ENCODE peak calls at places on chromosomes 7 and 10, in five cellular contexts. X is fibroblast of lung, J is PC-3, T is brain microvascular endothelial cell, C is neuronal stem cell. V is an unnamed sample.

GRCh38 chr7:36723951-36724664 is at the start of gene AOAH:
- DNase-seq in X (no peak), J (no peak), T (no peak), C (no peak), V (no peak)

GRCh38 chr7:142535123-142535779 is 214.0 kb upstream of the PRSS1 start:
- DNase-seq in X (peak), J (peak), T (peak), C (peak), V (peak)

GRCh38 chr10:10657139-10657760 is 360.4 kb upstream of the CELF2 start:
- DNase-seq in X (no peak), J (no peak), T (no peak), C (no peak), V (no peak)

GRCh38 chr7:74305987-74306736 is 17.0 kb downstream of the CLIP2 start:
- DNase-seq in X (no peak), J (no peak), T (no peak), C (no peak), V (no peak)

GRCh38 chr7:159093351-159093971 is 51.2 kb downstream of the VIPR2 start:
- DNase-seq in X (no peak), J (no peak), T (no peak), C (no peak), V (no peak)

GRCh38 chr7:19707240-19707639 is 1.6 kb downstream of the POLR1F start:
- DNase-seq in X (peak), J (no peak), T (peak), C (no peak), V (peak)

GRCh38 chr7:25982684-25983083 is 169.3 kb upstream of the NFE2L3 start:
- DNase-seq in X (no peak), J (no peak), T (no peak), C (no peak), V (no peak)

GRCh38 chr7:69457912-69458491 is 140.3 kb upstream of the AUTS2 start:
- DNase-seq in X (peak), J (no peak), T (no peak), C (peak), V (peak)

GRCh38 chr7:91050677-91051076 is 213.6 kb upstream of the FZD1 start:
- DNase-seq in X (no peak), J (no peak), T (no peak), C (no peak), V (peak)

GRCh38 chr7:80189638-80190037 is 55.0 kb downstream of the GNAI1 start:
- DNase-seq in X (no peak), J (no peak), T (no peak), C (no peak), V (no peak)

GRCh38 chr7:157519798-157520244 is 183.0 kb downstream of the DNAJB6 start:
- DNase-seq in X (no peak), J (no peak), T (no peak), C (no peak), V (no peak)

GRCh38 chr7:107982918-107983389 is 20.0 kb downstream of the LAMB1 start:
- DNase-seq in X (peak), J (peak), T (no peak), C (no peak), V (no peak)

GRCh38 chr7:94972296-94972695 is 64.9 kb downstream of the PPP1R9A start:
- DNase-seq in X (peak), J (peak), T (peak), C (no peak), V (no peak)

GRCh38 chr10:83990126-83990525 is 149.2 kb upstream of the GHITM start:
- DNase-seq in X (no peak), J (no peak), T (no peak), C (no peak), V (no peak)

GRCh38 chr7:83550100-83550499 is 98.8 kb downstream of the SEMA3E start:
- DNase-seq in X (peak), J (no peak), T (peak), C (no peak), V (peak)

GRCh38 chr7:75817112-75817511 is 3.5 kb upstream of the CCL24 start:
- DNase-seq in X (no peak), J (no peak), T (no peak), C (no peak), V (no peak)

GRCh38 chr10:123800299-123800698 is 91.3 kb downstream of the CPXM2 start:
- DNase-seq in X (peak), J (no peak), T (no peak), C (no peak), V (peak)

GRCh38 chr10:113187066-113187777 is 237.2 kb downstream of the TCF7L2 start:
- DNase-seq in X (peak), J (no peak), T (peak), C (no peak), V (peak)

GRCh38 chr7:105655901-105656380 is 74.6 kb upstream of the EFCAB10 start:
- DNase-seq in X (no peak), J (no peak), T (no peak), C (no peak), V (no peak)

GRCh38 chr7:134339475-134339874 is 22.7 kb upstream of the SLC35B4 start:
- DNase-seq in X (no peak), J (no peak), T (no peak), C (no peak), V (no peak)

GRCh38 chr10:71599518-71599917 is 120.1 kb downstream of the C10orf105 start:
- DNase-seq in X (no peak), J (no peak), T (no peak), C (no peak), V (no peak)

GRCh38 chr7:1558841-1559625 is 3.0 kb upstream of the TMEM184A start:
- DNase-seq in X (no peak), J (peak), T (no peak), C (no peak), V (no peak)

GRCh38 chr10:113471241-113471996 is 81.4 kb upstream of the HABP2 start:
- DNase-seq in X (no peak), J (no peak), T (no peak), C (no peak), V (no peak)

GRCh38 chr7:107946881-107947280 is 55.9 kb downstream of the DLD start:
- DNase-seq in X (peak), J (no peak), T (no peak), C (no peak), V (no peak)

GRCh38 chr7:114759347-114760062 is 162.4 kb upstream of the MDFIC start:
- DNase-seq in X (peak), J (peak), T (no peak), C (no peak), V (peak)

GRCh38 chr7:72751978-72752377 is 76.0 kb downstream of the TYW1B start:
- DNase-seq in X (no peak), J (no peak), T (no peak), C (no peak), V (no peak)

GRCh38 chr7:55237156-55237721 is 127.9 kb upstream of the LANCL2 start:
- DNase-seq in X (peak), J (no peak), T (no peak), C (no peak), V (no peak)

GRCh38 chr7:1255817-1256340 is 23.2 kb downstream of the UNCX start:
- DNase-seq in X (no peak), J (no peak), T (no peak), C (no peak), V (no peak)

GRCh38 chr7:47846117-47846836 is 102.0 kb downstream of the PKD1L1 start:
- DNase-seq in X (peak), J (peak), T (peak), C (no peak), V (peak)

GRCh38 chr10:110613341-110613995 is 30.7 kb upstream of the RBM20 start:
- DNase-seq in X (no peak), J (no peak), T (no peak), C (no peak), V (no peak)

GRCh38 chr7:43362652-43363428 is 220.1 kb upstream of the STK17A start:
- DNase-seq in X (no peak), J (peak), T (no peak), C (no peak), V (peak)

GRCh38 chr10:36253731-36254130 is 611.6 kb upstream of the FZD8 start:
- DNase-seq in X (no peak), J (no peak), T (no peak), C (no peak), V (peak)

GRCh38 chr10:130337696-130338587 is 201.8 kb downstream of the GLRX3 start:
- DNase-seq in X (no peak), J (no peak), T (no peak), C (no peak), V (no peak)

DNA sequence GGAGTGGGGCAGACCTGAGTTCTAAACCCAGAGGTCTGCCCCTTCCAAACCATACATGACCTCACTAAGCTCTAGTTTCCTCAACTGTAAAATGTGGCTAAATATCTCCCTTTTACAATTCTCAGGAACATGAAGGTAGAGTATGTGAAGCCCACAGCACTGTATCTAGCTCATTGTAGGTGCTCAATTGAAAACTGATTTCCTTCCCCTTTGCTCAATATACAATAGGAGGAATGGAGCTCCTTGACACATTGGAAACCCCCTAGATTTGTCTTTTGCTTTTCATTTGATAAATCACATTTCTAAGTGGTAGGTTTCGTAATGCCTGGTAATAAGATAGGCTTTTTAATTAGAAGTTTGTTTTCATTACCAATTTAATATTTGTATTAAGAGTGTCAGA is 153.3 kb downstream of the ARID5B start:
- DNase-seq in X (no peak), J (no peak), T (no peak), C (no peak), V (peak)
- H3K4me3 ChIP-seq in X (peak), J (no peak), T (no peak), C (no peak), V (peak)

GRCh38 chr10:3500408-3500856 is 284.6 kb downstream of the KLF6 start:
- DNase-seq in X (peak), J (no peak), T (peak), C (peak), V (peak)
- H3K4me3 ChIP-seq in X (no peak), J (no peak), T (peak), C (peak), V (no peak)

DNA sequence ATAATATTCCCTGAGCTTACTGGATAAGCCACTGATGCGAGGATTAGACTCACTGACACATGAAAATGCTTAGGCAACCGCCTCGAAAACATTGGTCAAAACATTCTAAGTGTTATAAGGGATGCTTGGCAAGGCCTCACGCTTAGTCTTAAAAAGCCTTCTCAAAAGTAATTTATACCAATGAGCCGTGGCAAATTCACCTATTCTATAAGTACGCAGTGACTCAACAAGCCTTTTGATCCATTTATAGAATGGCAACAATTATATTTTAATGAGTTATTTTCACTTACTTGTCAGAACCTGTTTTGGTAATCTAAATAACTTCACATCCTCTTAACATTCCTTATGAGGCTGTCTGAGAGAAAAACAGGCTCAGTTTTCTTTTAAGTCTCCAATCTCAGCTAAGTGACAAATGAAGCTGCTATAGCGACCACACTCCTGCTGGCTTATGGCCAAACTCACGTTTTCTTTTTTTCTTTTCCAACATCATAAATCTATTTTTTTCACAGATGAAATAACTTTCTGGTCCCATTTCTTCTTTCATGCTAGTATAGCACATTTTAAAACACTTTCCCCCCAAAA is 121.2 kb upstream of the AFAP1L2 start:
- DNase-seq in X (no peak), J (no peak), T (peak), C (no peak), V (peak)
- H3K4me3 ChIP-seq in X (no peak), J (peak), T (no peak), C (peak), V (peak)

GRCh38 chr7:64879097-64879730 is 23.9 kb upstream of the ZNF273 start:
- DNase-seq in X (no peak), J (no peak), T (no peak), C (no peak), V (no peak)
- H3K4me3 ChIP-seq in X (no peak), J (no peak), T (no peak), C (no peak), V (no peak)

GRCh38 chr10:87661861-87662785 is 2.4 kb downstream of the PAPSS2 start:
- DNase-seq in X (no peak), J (peak), T (peak), C (no peak), V (peak)
- H3K4me3 ChIP-seq in X (peak), J (no peak), T (peak), C (no peak), V (peak)

GRCh38 chr7:28411876-28412662 is at the start of gene CREB5:
- DNase-seq in X (no peak), J (peak), T (no peak), C (peak), V (peak)

GRCh38 chr7:28418311-28418710 is 6.0 kb downstream of the CREB5 start:
- DNase-seq in X (no peak), J (no peak), T (no peak), C (no peak), V (no peak)

GRCh38 chr7:28419717-28420116 is 7.4 kb downstream of the CREB5 start:
- DNase-seq in X (peak), J (peak), T (peak), C (no peak), V (peak)

GRCh38 chr7:28414453-28414852 is 2.1 kb downstream of the CREB5 start:
- DNase-seq in X (no peak), J (no peak), T (no peak), C (no peak), V (no peak)

GRCh38 chr7:28417321-28417940 is 5.1 kb downstream of the CREB5 start:
- DNase-seq in X (no peak), J (no peak), T (no peak), C (no peak), V (no peak)
- H3K4me3 ChIP-seq in X (no peak), J (no peak), T (no peak), C (no peak), V (no peak)

GRCh38 chr7:101161692-101162461 is 3.5 kb downstream of the VGF start:
- DNase-seq in X (no peak), J (peak), T (no peak), C (no peak), V (no peak)
- H3K4me3 ChIP-seq in X (no peak), J (peak), T (no peak), C (peak), V (no peak)

GRCh38 chr10:44010873-44011602 is 362.4 kb upstream of the ZNF32 start:
- DNase-seq in X (peak), J (peak), T (no peak), C (no peak), V (no peak)
- H3K4me3 ChIP-seq in X (no peak), J (no peak), T (no peak), C (no peak), V (no peak)

DNA sequence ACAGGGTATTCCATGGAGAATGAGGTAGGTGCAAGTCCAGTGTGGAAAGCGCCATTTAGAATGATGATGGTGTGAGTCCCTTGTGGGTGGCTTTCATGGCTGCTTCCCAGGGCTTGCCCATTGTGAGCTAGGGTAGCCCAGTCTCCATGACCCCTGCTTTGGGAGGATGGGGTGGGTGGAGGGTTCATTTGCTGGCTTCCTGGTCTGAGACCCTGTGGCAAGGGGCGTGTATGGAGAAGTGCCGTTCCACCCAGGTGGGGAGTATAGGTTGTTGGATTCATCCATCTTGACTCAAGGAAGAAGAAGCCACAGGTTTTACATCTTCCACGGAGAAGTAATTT is 27.7 kb downstream of the CCM2 start:
- DNase-seq in X (no peak), J (no peak), T (no peak), C (no peak), V (no peak)
- H3K4me3 ChIP-seq in X (no peak), J (no peak), T (no peak), C (no peak), V (no peak)

V was measured in fibroblast of pulmonary artery.